ENCODE peak calls at places on chromosomes 3 and 15, in six cellular contexts. F is CD8-positive, alpha-beta memory T cell; P is central memory CD4-positive, alpha-beta T cell; O is activated CD4-positive, CD25-positive, alpha-beta regulatory T cell; Y is activated effector memory CD4-positive, alpha-beta T cell treated with anti-CD3 and anti-CD28 coated beads, Interleukin-2, amount 50 U/mL, for 16 hours; L is pancreas. X is an unnamed sample.

GRCh38 chr3:102307442-102307841 is 127.4 kb upstream of the ZPLD1 start:
- DNase-seq in O (no peak), F (no peak), L (no peak), P (no peak), Y (no peak), X (no peak)

GRCh38 chr3:30286007-30286669 is 320.3 kb upstream of the TGFBR2 start:
- DNase-seq in F (no peak), Y (no peak), P (no peak), L (peak), O (no peak), X (no peak)

GRCh38 chr3:192332386-192333291 is 394.7 kb downstream of the FGF12 start:
- DNase-seq in P (no peak), Y (no peak), F (no peak), O (no peak), L (no peak), X (no peak)

GRCh38 chr3:57157666-57158065 is 7.5 kb downstream of the IL17RD start:
- DNase-seq in P (no peak), L (no peak), Y (no peak), O (no peak), F (no peak), X (no peak)

GRCh38 chr3:88149146-88149515 is 628 bp upstream of the C3orf38 start:
- DNase-seq in Y (no peak), P (no peak), O (no peak), L (peak), F (no peak), X (no peak)

GRCh38 chr15:31049682-31050606 is 51.6 kb downstream of the TRPM1 start:
- DNase-seq in P (no peak), O (no peak), Y (no peak), L (no peak), F (no peak), X (no peak)

GRCh38 chr15:74038707-74039655 is 43.4 kb downstream of the GOLGA6A start:
- DNase-seq in L (no peak), F (no peak), P (no peak), Y (no peak), O (no peak), X (no peak)

GRCh38 chr3:138260636-138261035 is 69.0 kb downstream of the NME9 start:
- DNase-seq in O (no peak), P (no peak), L (no peak), F (no peak), Y (no peak), X (no peak)

GRCh38 chr3:45130476-45130875 is 15.7 kb downstream of the CDCP1 start:
- DNase-seq in L (no peak), O (no peak), F (no peak), Y (no peak), P (no peak), X (no peak)

GRCh38 chr3:172666873-172667694 is 43.8 kb downstream of the NCEH1 start:
- DNase-seq in F (peak), P (peak), O (peak), Y (peak), L (peak), X (peak)

GRCh38 chr3:157786618-157787017 is 283.4 kb upstream of the VEPH1 start:
- DNase-seq in Y (no peak), P (no peak), L (no peak), O (no peak), F (no peak), X (no peak)

GRCh38 chr3:105688821-105689220 is 180.0 kb downstream of the CBLB start:
- DNase-seq in O (no peak), P (no peak), F (no peak), L (no peak), Y (no peak), X (no peak)

GRCh38 chr15:89335289-89336041 is 841 bp upstream of the POLG start:
- DNase-seq in L (no peak), O (no peak), F (peak), Y (no peak), P (peak), X (no peak)

GRCh38 chr3:101813817-101814440 is 34.9 kb downstream of the NXPE3 start:
- DNase-seq in L (no peak), F (peak), P (peak), Y (no peak), O (no peak), X (peak)

GRCh38 chr15:100124936-100125626 is 216.7 kb downstream of the ADAMTS17 start:
- DNase-seq in Y (peak), O (no peak), F (no peak), P (no peak), L (no peak), X (no peak)

GRCh38 chr15:90427185-90427584 is 39.1 kb downstream of the IQGAP1 start:
- DNase-seq in P (no peak), Y (no peak), O (no peak), F (no peak), L (no peak), X (no peak)

GRCh38 chr3:142088522-142088921 is 60.8 kb downstream of the TFDP2 start:
- DNase-seq in L (no peak), P (no peak), F (no peak), Y (no peak), O (no peak), X (no peak)

GRCh38 chr3:49158792-49159191 is 7.3 kb downstream of the CCDC71 start:
- DNase-seq in P (no peak), O (no peak), L (no peak), F (no peak), Y (no peak), X (no peak)

GRCh38 chr3:195196266-195196665 is 74.7 kb downstream of the XXYLT1 start:
- DNase-seq in P (no peak), Y (peak), L (no peak), O (no peak), F (no peak), X (no peak)

GRCh38 chr3:179528786-179529185 is 33.9 kb upstream of the ACTL6A start:
- DNase-seq in F (no peak), Y (no peak), P (no peak), O (no peak), L (no peak), X (no peak)

GRCh38 chr3:191316876-191317603 is 12.2 kb upstream of the CCDC50 start:
- DNase-seq in L (no peak), P (no peak), Y (no peak), F (no peak), O (no peak), X (no peak)

GRCh38 chr15:96064351-96064756 is 266.1 kb upstream of the NR2F2 start:
- DNase-seq in P (no peak), L (no peak), O (no peak), Y (no peak), F (no peak), X (no peak)

GRCh38 chr3:148757238-148757930 is 59.7 kb downstream of the AGTR1 start:
- DNase-seq in P (no peak), L (no peak), Y (no peak), F (no peak), O (no peak), X (no peak)

GRCh38 chr15:96343529-96344072 is 13.1 kb downstream of the NR2F2 start:
- DNase-seq in Y (no peak), O (no peak), P (no peak), L (no peak), F (no peak), X (no peak)

GRCh38 chr3:183156266-183156665 is 6.3 kb downstream of the LAMP3 start:
- DNase-seq in Y (no peak), F (no peak), P (no peak), L (no peak), O (no peak), X (no peak)

GRCh38 chr15:90394074-90394473 is 6.0 kb downstream of the IQGAP1 start:
- DNase-seq in L (no peak), Y (no peak), O (no peak), F (no peak), P (no peak), X (no peak)

GRCh38 chr3:13513913-13514517 is 33.9 kb downstream of the HDAC11 start:
- DNase-seq in O (no peak), F (no peak), P (no peak), L (peak), Y (no peak), X (no peak)

GRCh38 chr3:76438971-76439370 is 600.9 kb upstream of the ROBO2 start:
- DNase-seq in P (no peak), F (no peak), Y (no peak), L (no peak), O (no peak), X (no peak)

GRCh38 chr15:100891316-100892012 is 11.8 kb downstream of the ALDH1A3 start:
- DNase-seq in O (no peak), P (no peak), F (no peak), L (no peak), Y (no peak), X (no peak)

GRCh38 chr15:36527512-36528162 is 51.8 kb upstream of the CDIN1 start:
- DNase-seq in L (no peak), F (no peak), Y (no peak), O (no peak), P (no peak), X (no peak)

GRCh38 chr3:16181361-16181760 is 6.9 kb downstream of the GALNT15 start:
- DNase-seq in Y (no peak), F (no peak), L (no peak), P (no peak), O (no peak), X (no peak)

GRCh38 chr3:197746801-197747237 is 2.9 kb upstream of the FYTTD1 start:
- DNase-seq in L (no peak), P (no peak), F (no peak), Y (no peak), O (no peak), X (no peak)

GRCh38 chr3:49929333-49930240 is at the start of gene MON1A:
- DNase-seq in L (peak), F (peak), P (peak), O (peak), Y (peak), X (peak)

GRCh38 chr15:51163843-51164242 is 69.1 kb upstream of the TNFAIP8L3 start:
- DNase-seq in O (no peak), L (no peak), P (no peak), Y (no peak), F (no peak), X (no peak)

GRCh38 chr3:197975311-197975710 is 15.3 kb downstream of the LMLN start:
- DNase-seq in P (no peak), L (no peak), F (no peak), Y (no peak), O (no peak), X (no peak)